ENCODE peak calls at places on chromosomes 11 and 22, in four cellular contexts. G is T-cell, K is cardiac septum, Z is ACHN. W is an unnamed sample.

GRCh38 chr22:46756097-46756496 is 6.4 kb upstream of the TBC1D22A start:
- DNase-seq in Z (no peak), K (no peak), G (no peak), W (no peak)

GRCh38 chr11:35146074-35146521 is 7.1 kb downstream of the CD44 start:
- DNase-seq in K (no peak), Z (no peak), G (no peak), W (no peak)

GRCh38 chr11:47071871-47072270 is 104.8 kb downstream of the ARFGAP2 start:
- DNase-seq in G (no peak), K (no peak), Z (no peak), W (no peak)

GRCh38 chr11:93986716-93987115 is 34.4 kb upstream of the HEPHL1 start:
- DNase-seq in G (no peak), K (no peak), Z (no peak), W (no peak)

GRCh38 chr11:109853156-109853776 is 239.9 kb upstream of the ZC3H12C start:
- DNase-seq in K (no peak), Z (peak; percentile 66), G (no peak), W (no peak)

GRCh38 chr11:6988506-6988905 is 31.6 kb downstream of the ZNF214 start:
- DNase-seq in K (no peak), G (no peak), Z (no peak), W (no peak)

GRCh38 chr22:19998991-19999820 is 17.4 kb downstream of the ARVCF start:
- DNase-seq in G (no peak), K (no peak), Z (no peak), W (no peak)

GRCh38 chr11:134045799-134046635 is 22.9 kb upstream of the JAM3 start:
- DNase-seq in Z (no peak), K (no peak), G (no peak), W (no peak)

GRCh38 chr22:45671051-45671782 is 417 bp upstream of the ATXN10 start:
- DNase-seq in Z (no peak), K (no peak), G (no peak), W (no peak)

GRCh38 chr11:102410382-102410784 is 42.2 kb downstream of the TMEM123 start:
- DNase-seq in G (no peak), K (no peak), Z (no peak), W (no peak)

GRCh38 chr11:86459682-86460460 is 85.2 kb downstream of the CCDC81 start:
- DNase-seq in Z (peak; percentile 88), G (no peak), K (no peak), W (no peak)

GRCh38 chr11:2995091-2995561 is 3.0 kb upstream of the NAP1L4 start:
- DNase-seq in G (no peak), K (no peak), Z (no peak), W (no peak)

GRCh38 chr11:109783842-109784241 is 309.4 kb upstream of the ZC3H12C start:
- DNase-seq in G (no peak), K (no peak), Z (no peak), W (no peak)

GRCh38 chr22:49667236-49667635 is 160.4 kb downstream of the BRD1 start:
- DNase-seq in Z (no peak), G (peak; percentile 20), K (no peak), W (no peak)

GRCh38 chr11:64728757-64729365 is 5.9 kb upstream of the NRXN2 start:
- DNase-seq in G (no peak), Z (no peak), K (no peak), W (no peak)

GRCh38 chr22:42376721-42377177 is 55.5 kb downstream of the NFAM1 start:
- DNase-seq in G (no peak), K (no peak), Z (no peak), W (no peak)

GRCh38 chr11:58330861-58331260 is 28.0 kb downstream of the OR5B17 start:
- DNase-seq in Z (no peak), G (no peak), K (no peak), W (no peak)

GRCh38 chr11:844693-845644 is 2.3 kb downstream of the TSPAN4 start:
- DNase-seq in K (peak; percentile 93), Z (peak; percentile 83), G (no peak), W (no peak)

GRCh38 chr11:70662691-70663098 is 264.4 kb downstream of the CTTN start:
- DNase-seq in K (no peak), G (no peak), Z (no peak), W (no peak)

GRCh38 chr11:17392872-17393271 is 4.4 kb upstream of the KCNJ11 start:
- DNase-seq in G (no peak), Z (no peak), K (no peak), W (no peak)

GRCh38 chr11:57552479-57552878 is 15.0 kb downstream of the UBE2L6 start:
- DNase-seq in K (no peak), Z (no peak), G (no peak), W (no peak)

GRCh38 chr22:29380032-29380781 is 8.2 kb downstream of the AP1B1 start:
- DNase-seq in K (no peak), Z (no peak), G (no peak), W (no peak)

GRCh38 chr11:33347490-33348125 is 90.4 kb downstream of the HIPK3 start:
- DNase-seq in K (no peak), Z (no peak), G (no peak), W (no peak)

GRCh38 chr11:109644158-109644557 is 222.2 kb downstream of the C11orf87 start:
- DNase-seq in K (no peak), G (no peak), Z (no peak), W (no peak)

GRCh38 chr11:33582636-33583325 is 117.8 kb downstream of the C11orf91 start:
- DNase-seq in G (no peak), K (no peak), Z (no peak), W (no peak)

W was measured in T-helper 9 cell.